ENCODE peak calls at places on chromosomes 7 and 10, in seven cellular contexts. Q is HepG2, O is stomach, X is tibial nerve, J is transverse colon, W is A549, U is GM12878. Y is an unnamed sample.

GRCh38 chr10:11404931-11405330 is 206.5 kb downstream of the USP6NL start:
- DNase-seq in Q (no peak), O (no peak), X (no peak), J (no peak), W (no peak), U (no peak), Y (peak; percentile 26)

GRCh38 chr7:115357213-115357999 is 435.5 kb downstream of the MDFIC start:
- DNase-seq in Q (no peak), O (no peak), X (no peak), J (no peak), W (no peak), U (no peak), Y (no peak)

GRCh38 chr10:103800789-103801540 is 54.4 kb downstream of the SH3PXD2A start:
- DNase-seq in Q (peak; percentile 68), O (no peak), X (no peak), J (no peak), W (peak; percentile 18), U (peak; percentile 24), Y (no peak)

GRCh38 chr7:37833107-37833817 is 15.1 kb upstream of the NME8 start:
- DNase-seq in Q (peak; percentile 41), O (no peak), X (peak; percentile 18), J (peak; percentile 32), W (peak; percentile 73), U (no peak), Y (no peak)

GRCh38 chr7:77288676-77289320 is 89.2 kb upstream of the FGL2 start:
- DNase-seq in Q (no peak), O (no peak), X (no peak), J (no peak), W (no peak), U (no peak), Y (no peak)

GRCh38 chr10:44206127-44206818 is 178.6 kb downstream of the CXCL12 start:
- DNase-seq in Q (no peak), O (no peak), X (no peak), J (no peak), W (no peak), U (no peak), Y (no peak)

GRCh38 chr10:79066460-79067240 is 2.1 kb upstream of the ZMIZ1 start:
- DNase-seq in Q (peak; percentile 87), O (no peak), X (peak; percentile 54), J (no peak), W (peak; percentile 76), U (no peak), Y (no peak)

GRCh38 chr10:16674147-16674703 is 143.0 kb downstream of the RSU1 start:
- DNase-seq in Q (no peak), O (no peak), X (no peak), J (no peak), W (no peak), U (no peak), Y (no peak)

GRCh38 chr10:118712930-118713634 is 41.7 kb downstream of the CACUL1 start:
- DNase-seq in Q (no peak), O (no peak), X (no peak), J (no peak), W (no peak), U (no peak), Y (no peak)

GRCh38 chr7:121547341-121548092 is 151.4 kb upstream of the FAM3C start:
- DNase-seq in Q (peak; percentile 44), O (no peak), X (no peak), J (no peak), W (peak; percentile 66), U (no peak), Y (no peak)

GRCh38 chr7:2551418-2551817 is 3.9 kb downstream of the BRAT1 start:
- DNase-seq in Q (no peak), O (no peak), X (no peak), J (no peak), W (no peak), U (no peak), Y (no peak)

GRCh38 chr10:59839576-59839975 is 66.8 kb downstream of the CCDC6 start:
- DNase-seq in Q (no peak), O (no peak), X (no peak), J (no peak), W (no peak), U (no peak), Y (no peak)

GRCh38 chr10:47012214-47012613 is 101.0 kb downstream of the PTPN20 start:
- DNase-seq in Q (no peak), O (no peak), X (no peak), J (no peak), W (no peak), U (no peak), Y (no peak)

GRCh38 chr7:107934991-107935770 is 44.2 kb downstream of the DLD start:
- DNase-seq in Q (no peak), O (no peak), X (no peak), J (no peak), W (no peak), U (no peak), Y (no peak)

DNA sequence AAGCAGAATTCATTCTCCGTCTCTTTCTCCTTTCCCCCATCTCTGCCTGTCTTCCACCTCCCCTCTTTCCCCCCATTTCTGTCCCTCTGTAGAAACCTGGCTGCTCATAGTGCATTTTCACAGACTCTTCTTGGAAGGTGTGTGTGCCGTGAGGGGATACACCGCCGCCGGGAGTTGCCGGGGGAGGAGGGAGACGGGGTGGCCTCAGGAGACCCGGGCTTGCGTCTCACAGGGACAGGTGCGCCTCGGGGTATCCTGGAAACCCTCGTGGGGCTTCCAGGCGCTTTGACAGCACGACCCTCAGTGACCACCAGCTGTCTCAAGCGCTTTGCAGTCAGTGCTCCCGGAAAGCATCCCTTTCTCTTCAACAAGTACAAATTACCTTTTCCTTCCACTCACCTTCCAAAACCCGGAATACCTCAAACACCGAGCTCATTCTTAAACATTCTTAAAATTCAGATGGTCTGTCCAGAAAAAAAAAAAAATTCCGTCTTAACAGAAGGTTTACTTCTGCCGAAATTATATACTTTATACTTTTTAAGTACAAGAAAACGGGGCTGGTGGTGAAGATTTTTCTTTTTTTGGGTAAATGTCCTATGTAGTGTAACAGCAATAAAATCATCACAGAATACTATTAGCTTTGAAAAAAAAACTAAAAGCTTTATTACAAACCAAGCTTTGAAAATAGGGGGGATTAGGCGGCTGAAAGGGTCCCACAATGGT is 8.2 kb downstream of the EMX2 start:
- DNase-seq in Q (no peak), O (no peak), X (no peak), J (no peak), W (no peak), U (no peak), Y (no peak)
- H3K4me3 ChIP-seq in Q (no peak overlapping the region), O (no peak overlapping the region), X (no peak overlapping the region), J (no peak overlapping the region), W (no peak overlapping the region), U (no peak overlapping the region), Y (no peak overlapping the region)

GRCh38 chr7:80636709-80637108 is 1.7 kb upstream of the CD36 start:
- DNase-seq in Q (no peak), O (no peak), X (no peak), J (no peak), W (no peak), U (no peak), Y (no peak)
- H3K27ac ChIP-seq in Q (no peak overlapping the region), O (no peak overlapping the region), X (no peak overlapping the region), J (no peak overlapping the region), W (no peak overlapping the region), U (no peak overlapping the region), Y (no peak overlapping the region)

GRCh38 chr10:93899109-93899508 is 5.3 kb downstream of the SLC35G1 start:
- DNase-seq in Q (no peak), O (no peak), X (no peak), J (no peak), W (no peak), U (no peak), Y (no peak)

GRCh38 chr10:93903051-93903450 is 9.3 kb downstream of the SLC35G1 start:
- DNase-seq in Q (no peak), O (no peak), X (no peak), J (no peak), W (no peak), U (no peak), Y (no peak)

GRCh38 chr10:93893646-93894515 is at the start of gene SLC35G1:
- DNase-seq in Q (peak; percentile 25), O (peak; percentile 67), X (no peak), J (peak; percentile 78), W (peak; percentile 82), U (peak; percentile 26), Y (no peak)

GRCh38 chr10:93894516-93895378 is 969 bp downstream of the SLC35G1 start:
- DNase-seq in Q (no peak), O (no peak), X (no peak), J (no peak), W (no peak), U (no peak), Y (no peak)

DNA sequence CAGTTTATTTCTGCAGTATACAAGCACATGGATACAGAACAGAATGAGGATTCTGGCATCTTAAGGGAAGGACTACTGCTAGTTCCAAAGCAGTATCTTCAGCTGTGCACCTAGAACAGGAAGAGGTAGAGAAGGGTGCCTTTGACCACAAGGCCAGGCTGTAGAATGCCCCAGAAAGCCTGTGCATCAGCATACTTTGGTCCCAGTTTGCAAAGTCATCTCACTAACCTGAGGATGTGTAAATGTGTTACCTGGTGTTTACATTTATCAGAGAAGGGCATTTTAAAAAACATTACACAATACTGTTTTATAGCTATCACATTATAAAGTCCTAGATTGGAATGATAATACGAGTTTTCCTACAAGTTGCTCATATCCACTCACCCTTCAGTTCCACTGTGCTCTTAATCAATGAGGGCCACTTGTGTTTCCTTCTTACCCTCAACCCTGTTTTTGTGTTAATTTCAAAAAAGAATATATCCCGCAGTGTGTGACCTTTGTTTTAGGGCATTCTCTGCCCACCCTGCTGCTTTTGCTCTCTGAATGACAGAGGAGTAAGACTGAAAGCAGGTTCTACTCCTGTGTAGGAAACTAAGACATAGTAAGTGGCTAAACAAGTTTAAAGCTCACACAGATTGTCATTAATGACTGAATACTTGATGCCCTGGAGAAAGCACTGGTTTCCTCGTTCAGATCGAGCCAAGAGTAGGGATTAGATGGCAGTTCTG is 3.5 kb downstream of the SLC35G1 start:
- DNase-seq in Q (no peak), O (no peak), X (no peak), J (peak; percentile 34), W (no peak), U (no peak), Y (no peak)
- TF ChIP-seq EP300 in Q (no peak), O (no peak), X (no peak), J (no peak), W (no peak), U (no peak), Y (no peak)

DNA sequence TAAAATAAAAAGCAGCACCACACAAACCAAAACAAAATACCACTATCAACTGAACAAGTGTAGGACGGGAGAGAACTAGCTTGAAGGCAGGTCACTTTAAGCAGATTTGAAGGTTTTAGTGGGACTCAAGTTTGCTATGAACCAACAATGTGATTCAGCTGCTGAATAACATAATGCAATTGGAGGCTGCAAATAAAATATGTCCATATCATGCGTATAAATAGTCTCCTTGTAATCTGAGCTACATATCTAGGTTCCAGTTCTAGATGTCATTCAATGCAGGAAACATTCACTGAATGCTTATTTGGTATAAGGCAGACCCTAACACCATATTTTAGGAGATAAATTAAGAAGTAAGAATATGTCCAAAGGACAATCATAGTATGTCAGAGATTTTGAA is 81.4 kb upstream of the KCNIP2 start:
- DNase-seq in Q (no peak), O (no peak), X (no peak), J (no peak), W (no peak), U (no peak), Y (no peak)
- H3K4me3 ChIP-seq in Q (no peak overlapping the region), O (no peak overlapping the region), X (no peak overlapping the region), J (no peak overlapping the region), W (no peak overlapping the region), U (no peak overlapping the region), Y (no peak overlapping the region)

GRCh38 chr7:136964347-136964746 is 95.9 kb downstream of the CHRM2 start:
- DNase-seq in Q (no peak), O (no peak), X (no peak), J (no peak), W (no peak), U (no peak), Y (no peak)
- H3K27ac ChIP-seq in Q (no peak overlapping the region), O (no peak overlapping the region), X (no peak overlapping the region), J (peak overlapping the region; percentile 62), W (no peak overlapping the region), U (no peak overlapping the region), Y (no peak overlapping the region)

GRCh38 chr7:100874577-100875355 is at the start of gene SRRT:
- DNase-seq in Q (peak; percentile 94), O (peak; percentile 99), X (peak; percentile 98), J (peak; percentile 99), W (peak; percentile 99), U (peak; percentile 93), Y (peak; percentile 99)
- TF ChIP-seq EP300 in Q (no peak), O (no peak), X (peak; percentile 93), J (no peak), W (no peak), U (peak; percentile 28), Y (no peak)